ENCODE peak calls at places on chromosomes 11 and 22, in five cellular contexts. One of them, this sample, is unnamed.

GRCh38 chr11:103110406-103110805 is 1.2 kb downstream of the DYNC2H1 start:
- DNase-seq in activated naive CD4-positive, alpha-beta T cell treated with anti-CD3 and anti-CD28 coated beads, Interleukin-2, amount 50 U/mL, for 72 hours: no peak
- DNase-seq in hypothalamus: no peak
- DNase-seq in activated CD4-positive, alpha-beta T cell treated with anti-CD3 and anti-CD28 coated beads, Interleukin-2, amount 10 ng/mL, durations not matched to agents 7 days and 5 days: no peak
- DNase-seq in NAMALWA: peak
- DNase-seq in this sample: peak

GRCh38 chr11:75812542-75813040 is 2.4 kb upstream of the UVRAG start:
- DNase-seq in NAMALWA: no peak
- DNase-seq in activated naive CD4-positive, alpha-beta T cell treated with anti-CD3 and anti-CD28 coated beads, Interleukin-2, amount 50 U/mL, for 72 hours: no peak
- DNase-seq in activated CD4-positive, alpha-beta T cell treated with anti-CD3 and anti-CD28 coated beads, Interleukin-2, amount 10 ng/mL, durations not matched to agents 7 days and 5 days: no peak
- DNase-seq in hypothalamus: no peak
- DNase-seq in this sample: no peak

GRCh38 chr11:6911946-6912345 is 8.9 kb upstream of the OR2D3 start:
- DNase-seq in activated CD4-positive, alpha-beta T cell treated with anti-CD3 and anti-CD28 coated beads, Interleukin-2, amount 10 ng/mL, durations not matched to agents 7 days and 5 days: no peak
- DNase-seq in NAMALWA: no peak
- DNase-seq in activated naive CD4-positive, alpha-beta T cell treated with anti-CD3 and anti-CD28 coated beads, Interleukin-2, amount 50 U/mL, for 72 hours: no peak
- DNase-seq in hypothalamus: no peak
- DNase-seq in this sample: no peak

GRCh38 chr22:17471901-17472566 is 91.3 kb upstream of the SLC25A18 start:
- DNase-seq in hypothalamus: no peak
- DNase-seq in NAMALWA: no peak
- DNase-seq in activated CD4-positive, alpha-beta T cell treated with anti-CD3 and anti-CD28 coated beads, Interleukin-2, amount 10 ng/mL, durations not matched to agents 7 days and 5 days: no peak
- DNase-seq in activated naive CD4-positive, alpha-beta T cell treated with anti-CD3 and anti-CD28 coated beads, Interleukin-2, amount 50 U/mL, for 72 hours: no peak
- DNase-seq in this sample: no peak

GRCh38 chr22:39985383-39986045 is 9.2 kb upstream of the FAM83F start:
- DNase-seq in hypothalamus: no peak
- DNase-seq in activated naive CD4-positive, alpha-beta T cell treated with anti-CD3 and anti-CD28 coated beads, Interleukin-2, amount 50 U/mL, for 72 hours: no peak
- DNase-seq in NAMALWA: no peak
- DNase-seq in activated CD4-positive, alpha-beta T cell treated with anti-CD3 and anti-CD28 coated beads, Interleukin-2, amount 10 ng/mL, durations not matched to agents 7 days and 5 days: no peak
- DNase-seq in this sample: no peak

GRCh38 chr22:47031628-47031915 is 269.1 kb downstream of the TBC1D22A start:
- DNase-seq in activated naive CD4-positive, alpha-beta T cell treated with anti-CD3 and anti-CD28 coated beads, Interleukin-2, amount 50 U/mL, for 72 hours: no peak
- DNase-seq in NAMALWA: no peak
- DNase-seq in activated CD4-positive, alpha-beta T cell treated with anti-CD3 and anti-CD28 coated beads, Interleukin-2, amount 10 ng/mL, durations not matched to agents 7 days and 5 days: no peak
- DNase-seq in hypothalamus: no peak
- DNase-seq in this sample: no peak

GRCh38 chr11:76803023-76803422 is 19.9 kb downstream of the TSKU start:
- DNase-seq in NAMALWA: no peak
- DNase-seq in hypothalamus: no peak
- DNase-seq in activated naive CD4-positive, alpha-beta T cell treated with anti-CD3 and anti-CD28 coated beads, Interleukin-2, amount 50 U/mL, for 72 hours: no peak
- DNase-seq in activated CD4-positive, alpha-beta T cell treated with anti-CD3 and anti-CD28 coated beads, Interleukin-2, amount 10 ng/mL, durations not matched to agents 7 days and 5 days: no peak
- DNase-seq in this sample: no peak

GRCh38 chr22:22959147-22959827 is 71.7 kb downstream of the IGLL5 start:
- DNase-seq in NAMALWA: peak
- DNase-seq in activated naive CD4-positive, alpha-beta T cell treated with anti-CD3 and anti-CD28 coated beads, Interleukin-2, amount 50 U/mL, for 72 hours: no peak
- DNase-seq in hypothalamus: peak
- DNase-seq in activated CD4-positive, alpha-beta T cell treated with anti-CD3 and anti-CD28 coated beads, Interleukin-2, amount 10 ng/mL, durations not matched to agents 7 days and 5 days: peak
- DNase-seq in this sample: peak

GRCh38 chr11:4523666-4524065 is 21.3 kb upstream of the OR52M1 start:
- DNase-seq in activated naive CD4-positive, alpha-beta T cell treated with anti-CD3 and anti-CD28 coated beads, Interleukin-2, amount 50 U/mL, for 72 hours: no peak
- DNase-seq in NAMALWA: no peak
- DNase-seq in activated CD4-positive, alpha-beta T cell treated with anti-CD3 and anti-CD28 coated beads, Interleukin-2, amount 10 ng/mL, durations not matched to agents 7 days and 5 days: no peak
- DNase-seq in hypothalamus: no peak
- DNase-seq in this sample: no peak

GRCh38 chr22:45891471-45891995 is 85.4 kb downstream of the WNT7B start:
- DNase-seq in activated CD4-positive, alpha-beta T cell treated with anti-CD3 and anti-CD28 coated beads, Interleukin-2, amount 10 ng/mL, durations not matched to agents 7 days and 5 days: no peak
- DNase-seq in activated naive CD4-positive, alpha-beta T cell treated with anti-CD3 and anti-CD28 coated beads, Interleukin-2, amount 50 U/mL, for 72 hours: no peak
- DNase-seq in NAMALWA: no peak
- DNase-seq in hypothalamus: no peak
- DNase-seq in this sample: no peak

GRCh38 chr11:99370557-99371200 is 349.9 kb downstream of the CNTN5 start:
- DNase-seq in hypothalamus: no peak
- DNase-seq in NAMALWA: no peak
- DNase-seq in activated CD4-positive, alpha-beta T cell treated with anti-CD3 and anti-CD28 coated beads, Interleukin-2, amount 10 ng/mL, durations not matched to agents 7 days and 5 days: no peak
- DNase-seq in activated naive CD4-positive, alpha-beta T cell treated with anti-CD3 and anti-CD28 coated beads, Interleukin-2, amount 50 U/mL, for 72 hours: no peak
- DNase-seq in this sample: no peak

GRCh38 chr11:848380-848931 is 5.8 kb downstream of the TSPAN4 start:
- DNase-seq in activated CD4-positive, alpha-beta T cell treated with anti-CD3 and anti-CD28 coated beads, Interleukin-2, amount 10 ng/mL, durations not matched to agents 7 days and 5 days: peak
- DNase-seq in activated naive CD4-positive, alpha-beta T cell treated with anti-CD3 and anti-CD28 coated beads, Interleukin-2, amount 50 U/mL, for 72 hours: no peak
- DNase-seq in NAMALWA: peak
- DNase-seq in hypothalamus: no peak
- DNase-seq in this sample: no peak